ENCODE peak calls at places on chromosomes 3 and 15, in seven cellular contexts. W is activated naive CD4-positive, alpha-beta T cell; Q is fibroblast of the aortic adventitia; I is left kidney; V is GM12878; L is lower leg skin; G is stimulated activated CD4-positive, alpha-beta T cell treated with anti-CD3 and anti-CD28 coated beads, TNF-alpha, amount 100 ng/mL, for 4 hours. N is an unnamed sample.

GRCh38 chr3:192022412-192022811 is 561.4 kb downstream of the PYDC2 start:
- DNase-seq in W (no peak), Q (peak), I (peak), V (no peak), L (no peak), G (no peak), N (no peak)

GRCh38 chr3:13282528-13282985 is 137.6 kb downstream of the NUP210 start:
- DNase-seq in W (no peak), Q (no peak), I (peak), V (no peak), L (no peak), G (no peak), N (peak)

GRCh38 chr15:46408312-46408711 is 773.5 kb downstream of the SQOR start:
- DNase-seq in W (no peak), Q (no peak), I (no peak), V (no peak), L (no peak), G (no peak), N (no peak)

GRCh38 chr3:184788751-184789150 is 23.2 kb upstream of the VPS8 start:
- DNase-seq in W (no peak), Q (no peak), I (peak), V (no peak), L (no peak), G (no peak), N (no peak)

GRCh38 chr3:153160451-153161137 is 1.4 kb upstream of the RAP2B start:
- DNase-seq in W (peak), Q (peak), I (peak), V (peak), L (peak), G (peak), N (peak)

GRCh38 chr15:101609742-101610627 is 42.2 kb downstream of the TM2D3 start:
- DNase-seq in W (no peak), Q (no peak), I (no peak), V (no peak), L (no peak), G (no peak), N (no peak)

GRCh38 chr15:55494927-55495326 is 13.1 kb downstream of the DNAAF4 start:
- DNase-seq in W (no peak), Q (no peak), I (no peak), V (no peak), L (no peak), G (no peak), N (no peak)

GRCh38 chr3:177929310-177929709 is 606.9 kb upstream of the KCNMB2 start:
- DNase-seq in W (no peak), Q (peak), I (no peak), V (no peak), L (no peak), G (no peak), N (no peak)

GRCh38 chr3:6717026-6717943 is 143.6 kb upstream of the GRM7 start:
- DNase-seq in W (no peak), Q (no peak), I (no peak), V (peak), L (no peak), G (no peak), N (no peak)

GRCh38 chr15:22873204-22873701 is 34.8 kb downstream of the NIPA2 start:
- DNase-seq in W (no peak), Q (peak), I (peak), V (no peak), L (peak), G (no peak), N (peak)

GRCh38 chr3:37383323-37383722 is 208.9 kb upstream of the LRRFIP2 start:
- DNase-seq in W (no peak), Q (no peak), I (no peak), V (no peak), L (no peak), G (no peak), N (no peak)

GRCh38 chr3:138186803-138187295 is 252 bp upstream of the ARMC8 start:
- DNase-seq in W (peak), Q (no peak), I (peak), V (peak), L (peak), G (peak), N (no peak)

GRCh38 chr3:187741403-187742350 is 3.6 kb downstream of the BCL6 start:
- DNase-seq in W (peak), Q (peak), I (peak), V (no peak), L (peak), G (peak), N (peak)

GRCh38 chr3:122085666-122086065 is 30.5 kb downstream of the CD86 start:
- DNase-seq in W (no peak), Q (no peak), I (no peak), V (no peak), L (no peak), G (no peak), N (no peak)

N was measured in mesendoderm.